ENCODE peak calls at places on chromosomes 3 and 15, in ten cellular contexts. One of them, this sample, is unnamed.

GRCh38 chr15:96359371-96359771 is 28.9 kb downstream of the NR2F2 start:
- DNase-seq in DMS153: no peak
- DNase-seq in EL: no peak
- DNase-seq in substantia nigra: no peak
- DNase-seq in effector memory CD4-positive, alpha-beta T cell: no peak
- DNase-seq in NCI-H524: no peak
- DNase-seq in cardiac muscle cell: no peak
- DNase-seq in body of pancreas: no peak
- DNase-seq in AG10803: no peak
- DNase-seq in HepG2: no peak
- DNase-seq in this sample: no peak

GRCh38 chr3:52820741-52821140 is 9.7 kb downstream of the ITIH4 start:
- DNase-seq in AG10803: no peak
- DNase-seq in cardiac muscle cell: peak; percentile 26
- DNase-seq in DMS153: no peak
- DNase-seq in NCI-H524: peak; percentile 30
- DNase-seq in effector memory CD4-positive, alpha-beta T cell: no peak
- DNase-seq in body of pancreas: no peak
- DNase-seq in HepG2: peak; percentile 51
- DNase-seq in EL: peak; percentile 22
- DNase-seq in substantia nigra: no peak
- DNase-seq in this sample: peak; percentile 57

GRCh38 chr3:112074616-112075497 is 11.3 kb upstream of the C3orf52 start:
- DNase-seq in cardiac muscle cell: peak; percentile 87
- DNase-seq in NCI-H524: peak; percentile 88
- DNase-seq in AG10803: peak; percentile 80
- DNase-seq in substantia nigra: no peak
- DNase-seq in DMS153: peak; percentile 65
- DNase-seq in EL: peak; percentile 93
- DNase-seq in body of pancreas: peak; percentile 81
- DNase-seq in HepG2: peak; percentile 82
- DNase-seq in effector memory CD4-positive, alpha-beta T cell: peak; percentile 8
- DNase-seq in this sample: no peak

GRCh38 chr15:40219801-40220200 is 19.1 kb upstream of the PAK6 start:
- DNase-seq in effector memory CD4-positive, alpha-beta T cell: no peak
- DNase-seq in DMS153: no peak
- DNase-seq in HepG2: no peak
- DNase-seq in body of pancreas: no peak
- DNase-seq in EL: no peak
- DNase-seq in AG10803: no peak
- DNase-seq in substantia nigra: no peak
- DNase-seq in NCI-H524: no peak
- DNase-seq in cardiac muscle cell: no peak
- DNase-seq in this sample: no peak

GRCh38 chr15:28881600-28881999 is 4.2 kb upstream of the APBA2 start:
- DNase-seq in HepG2: no peak
- DNase-seq in substantia nigra: no peak
- DNase-seq in cardiac muscle cell: no peak
- DNase-seq in body of pancreas: no peak
- DNase-seq in EL: no peak
- DNase-seq in effector memory CD4-positive, alpha-beta T cell: no peak
- DNase-seq in AG10803: no peak
- DNase-seq in NCI-H524: no peak
- DNase-seq in DMS153: no peak
- DNase-seq in this sample: no peak

GRCh38 chr15:52678468-52679231 is 538 bp downstream of the ATOSA start:
- DNase-seq in DMS153: peak; percentile 8
- DNase-seq in body of pancreas: peak; percentile 92
- DNase-seq in NCI-H524: peak; percentile 49
- DNase-seq in EL: peak; percentile 67
- DNase-seq in AG10803: peak; percentile 54
- DNase-seq in substantia nigra: peak; percentile 47
- DNase-seq in effector memory CD4-positive, alpha-beta T cell: peak; percentile 62
- DNase-seq in cardiac muscle cell: peak; percentile 72
- DNase-seq in HepG2: peak; percentile 57
- DNase-seq in this sample: peak; percentile 77

GRCh38 chr3:179037361-179037760 is 34.2 kb downstream of the ZMAT3 start:
- DNase-seq in body of pancreas: no peak
- DNase-seq in substantia nigra: no peak
- DNase-seq in NCI-H524: no peak
- DNase-seq in AG10803: peak; percentile 93
- DNase-seq in EL: peak; percentile 99
- DNase-seq in effector memory CD4-positive, alpha-beta T cell: peak; percentile 17
- DNase-seq in HepG2: no peak
- DNase-seq in DMS153: no peak
- DNase-seq in cardiac muscle cell: peak; percentile 85
- DNase-seq in this sample: no peak

GRCh38 chr3:57983734-57984518 is 24.3 kb upstream of the FLNB start:
- DNase-seq in EL: peak; percentile 95
- DNase-seq in HepG2: peak; percentile 88
- DNase-seq in AG10803: peak; percentile 88
- DNase-seq in substantia nigra: no peak
- DNase-seq in body of pancreas: peak; percentile 30
- DNase-seq in effector memory CD4-positive, alpha-beta T cell: no peak
- DNase-seq in DMS153: no peak
- DNase-seq in NCI-H524: peak; percentile 93
- DNase-seq in cardiac muscle cell: peak; percentile 90
- DNase-seq in this sample: peak; percentile 78

GRCh38 chr3:175743733-175744400 is 884.7 kb downstream of the NAALADL2 start:
- DNase-seq in EL: peak; percentile 79
- DNase-seq in AG10803: peak; percentile 39
- DNase-seq in cardiac muscle cell: peak; percentile 5
- DNase-seq in HepG2: no peak
- DNase-seq in body of pancreas: no peak
- DNase-seq in NCI-H524: no peak
- DNase-seq in DMS153: no peak
- DNase-seq in effector memory CD4-positive, alpha-beta T cell: no peak
- DNase-seq in substantia nigra: no peak
- DNase-seq in this sample: no peak

GRCh38 chr15:80777836-80778620 is 1.1 kb upstream of the CEMIP start:
- DNase-seq in effector memory CD4-positive, alpha-beta T cell: no peak
- DNase-seq in AG10803: no peak
- DNase-seq in cardiac muscle cell: no peak
- DNase-seq in DMS153: peak; percentile 2
- DNase-seq in EL: no peak
- DNase-seq in HepG2: no peak
- DNase-seq in body of pancreas: no peak
- DNase-seq in substantia nigra: no peak
- DNase-seq in NCI-H524: no peak
- DNase-seq in this sample: no peak

GRCh38 chr15:73809728-73810501 is 56.8 kb upstream of the INSYN1 start:
- DNase-seq in EL: no peak
- DNase-seq in substantia nigra: no peak
- DNase-seq in HepG2: no peak
- DNase-seq in body of pancreas: peak; percentile 46
- DNase-seq in NCI-H524: peak; percentile 72
- DNase-seq in DMS153: peak; percentile 67
- DNase-seq in effector memory CD4-positive, alpha-beta T cell: no peak
- DNase-seq in AG10803: no peak
- DNase-seq in cardiac muscle cell: no peak
- DNase-seq in this sample: no peak

GRCh38 chr3:47885168-47885567 is 82.2 kb downstream of the DHX30 start:
- DNase-seq in NCI-H524: no peak
- DNase-seq in substantia nigra: no peak
- DNase-seq in effector memory CD4-positive, alpha-beta T cell: no peak
- DNase-seq in EL: no peak
- DNase-seq in AG10803: no peak
- DNase-seq in HepG2: no peak
- DNase-seq in DMS153: no peak
- DNase-seq in body of pancreas: no peak
- DNase-seq in cardiac muscle cell: no peak
- DNase-seq in this sample: no peak

GRCh38 chr3:196985298-196985697 is 16.7 kb upstream of the PIGZ start:
- DNase-seq in effector memory CD4-positive, alpha-beta T cell: no peak
- DNase-seq in HepG2: no peak
- DNase-seq in AG10803: no peak
- DNase-seq in cardiac muscle cell: no peak
- DNase-seq in EL: no peak
- DNase-seq in DMS153: no peak
- DNase-seq in substantia nigra: no peak
- DNase-seq in body of pancreas: no peak
- DNase-seq in NCI-H524: no peak
- DNase-seq in this sample: no peak

GRCh38 chr3:115251509-115251908 is 104.4 kb upstream of the ZBTB20 start:
- DNase-seq in EL: no peak
- DNase-seq in HepG2: no peak
- DNase-seq in substantia nigra: no peak
- DNase-seq in DMS153: no peak
- DNase-seq in AG10803: peak; percentile 15
- DNase-seq in NCI-H524: no peak
- DNase-seq in body of pancreas: no peak
- DNase-seq in effector memory CD4-positive, alpha-beta T cell: no peak
- DNase-seq in cardiac muscle cell: no peak
- DNase-seq in this sample: no peak

GRCh38 chr3:99128205-99128604 is 226.7 kb upstream of the DCBLD2 start:
- DNase-seq in substantia nigra: no peak
- DNase-seq in AG10803: peak; percentile 73
- DNase-seq in effector memory CD4-positive, alpha-beta T cell: no peak
- DNase-seq in EL: no peak
- DNase-seq in HepG2: no peak
- DNase-seq in cardiac muscle cell: peak; percentile 54
- DNase-seq in DMS153: no peak
- DNase-seq in NCI-H524: no peak
- DNase-seq in body of pancreas: no peak
- DNase-seq in this sample: no peak

GRCh38 chr3:40247714-40248113 is 61.8 kb upstream of the EIF1B start:
- DNase-seq in cardiac muscle cell: no peak
- DNase-seq in NCI-H524: no peak
- DNase-seq in AG10803: no peak
- DNase-seq in EL: no peak
- DNase-seq in body of pancreas: no peak
- DNase-seq in substantia nigra: no peak
- DNase-seq in DMS153: no peak
- DNase-seq in effector memory CD4-positive, alpha-beta T cell: no peak
- DNase-seq in HepG2: no peak
- DNase-seq in this sample: no peak

GRCh38 chr3:27673701-27674100 is 48.4 kb downstream of the EOMES start:
- DNase-seq in substantia nigra: no peak
- DNase-seq in EL: no peak
- DNase-seq in cardiac muscle cell: no peak
- DNase-seq in AG10803: no peak
- DNase-seq in NCI-H524: no peak
- DNase-seq in HepG2: no peak
- DNase-seq in DMS153: no peak
- DNase-seq in body of pancreas: no peak
- DNase-seq in effector memory CD4-positive, alpha-beta T cell: no peak
- DNase-seq in this sample: no peak

GRCh38 chr3:136544532-136544931 is 207.6 kb downstream of the STAG1 start:
- DNase-seq in NCI-H524: no peak
- DNase-seq in EL: peak; percentile 21
- DNase-seq in cardiac muscle cell: peak; percentile 17
- DNase-seq in AG10803: peak; percentile 52
- DNase-seq in HepG2: no peak
- DNase-seq in effector memory CD4-positive, alpha-beta T cell: no peak
- DNase-seq in substantia nigra: no peak
- DNase-seq in body of pancreas: no peak
- DNase-seq in DMS153: no peak
- DNase-seq in this sample: no peak

GRCh38 chr3:10352146-10352911 is 31.4 kb upstream of the SEC13 start:
- DNase-seq in cardiac muscle cell: peak; percentile 60
- DNase-seq in NCI-H524: no peak
- DNase-seq in effector memory CD4-positive, alpha-beta T cell: no peak
- DNase-seq in HepG2: no peak
- DNase-seq in AG10803: peak; percentile 37
- DNase-seq in body of pancreas: no peak
- DNase-seq in EL: peak; percentile 90
- DNase-seq in DMS153: no peak
- DNase-seq in substantia nigra: no peak
- DNase-seq in this sample: no peak

GRCh38 chr15:101439285-101439919 is 50.1 kb downstream of the PCSK6 start:
- DNase-seq in cardiac muscle cell: peak; percentile 80
- DNase-seq in effector memory CD4-positive, alpha-beta T cell: no peak
- DNase-seq in DMS153: no peak
- DNase-seq in substantia nigra: no peak
- DNase-seq in NCI-H524: no peak
- DNase-seq in AG10803: no peak
- DNase-seq in body of pancreas: no peak
- DNase-seq in HepG2: peak; percentile 99
- DNase-seq in EL: peak; percentile 34
- DNase-seq in this sample: no peak

GRCh38 chr15:64883997-64884511 is 27.6 kb upstream of the ANKDD1A start:
- DNase-seq in AG10803: peak; percentile 87
- DNase-seq in body of pancreas: peak; percentile 45
- DNase-seq in DMS153: no peak
- DNase-seq in cardiac muscle cell: peak; percentile 83
- DNase-seq in substantia nigra: no peak
- DNase-seq in NCI-H524: no peak
- DNase-seq in HepG2: no peak
- DNase-seq in EL: peak; percentile 95
- DNase-seq in effector memory CD4-positive, alpha-beta T cell: peak; percentile 57
- DNase-seq in this sample: no peak

GRCh38 chr15:56812255-56812654 is 78.9 kb upstream of the ZNF280D start:
- DNase-seq in EL: no peak
- DNase-seq in substantia nigra: no peak
- DNase-seq in DMS153: no peak
- DNase-seq in AG10803: no peak
- DNase-seq in NCI-H524: no peak
- DNase-seq in HepG2: no peak
- DNase-seq in cardiac muscle cell: no peak
- DNase-seq in effector memory CD4-positive, alpha-beta T cell: no peak
- DNase-seq in body of pancreas: no peak
- DNase-seq in this sample: no peak

GRCh38 chr15:37931868-37932267 is 2.6 kb upstream of the TMCO5A start:
- DNase-seq in AG10803: peak; percentile 34
- DNase-seq in effector memory CD4-positive, alpha-beta T cell: no peak
- DNase-seq in DMS153: no peak
- DNase-seq in HepG2: no peak
- DNase-seq in cardiac muscle cell: peak; percentile 45
- DNase-seq in NCI-H524: no peak
- DNase-seq in EL: peak; percentile 75
- DNase-seq in body of pancreas: no peak
- DNase-seq in substantia nigra: no peak
- DNase-seq in this sample: no peak

GRCh38 chr15:42057744-42058646 is 36.4 kb downstream of the PLA2G4D start:
- DNase-seq in NCI-H524: no peak
- DNase-seq in AG10803: no peak
- DNase-seq in effector memory CD4-positive, alpha-beta T cell: no peak
- DNase-seq in DMS153: no peak
- DNase-seq in substantia nigra: no peak
- DNase-seq in cardiac muscle cell: no peak
- DNase-seq in body of pancreas: no peak
- DNase-seq in HepG2: no peak
- DNase-seq in EL: no peak
- DNase-seq in this sample: no peak

GRCh38 chr3:120780977-120781376 is 38.4 kb downstream of the GTF2E1 start:
- DNase-seq in EL: peak; percentile 96
- DNase-seq in cardiac muscle cell: peak; percentile 83
- DNase-seq in effector memory CD4-positive, alpha-beta T cell: no peak
- DNase-seq in AG10803: peak; percentile 39
- DNase-seq in substantia nigra: no peak
- DNase-seq in DMS153: no peak
- DNase-seq in HepG2: no peak
- DNase-seq in body of pancreas: no peak
- DNase-seq in NCI-H524: no peak
- DNase-seq in this sample: peak; percentile 15

GRCh38 chr3:172626241-172626640 is 84.6 kb downstream of the NCEH1 start:
- DNase-seq in NCI-H524: no peak
- DNase-seq in EL: peak; percentile 89
- DNase-seq in DMS153: no peak
- DNase-seq in effector memory CD4-positive, alpha-beta T cell: no peak
- DNase-seq in substantia nigra: no peak
- DNase-seq in cardiac muscle cell: peak; percentile 75
- DNase-seq in body of pancreas: no peak
- DNase-seq in HepG2: no peak
- DNase-seq in AG10803: peak; percentile 85
- DNase-seq in this sample: no peak

GRCh38 chr3:102006812-102007485 is 157.6 kb downstream of the NFKBIZ start:
- DNase-seq in DMS153: peak; percentile 34
- DNase-seq in body of pancreas: peak; percentile 29
- DNase-seq in HepG2: no peak
- DNase-seq in AG10803: peak; percentile 89
- DNase-seq in substantia nigra: no peak
- DNase-seq in cardiac muscle cell: peak; percentile 96
- DNase-seq in EL: peak; percentile 92
- DNase-seq in effector memory CD4-positive, alpha-beta T cell: no peak
- DNase-seq in NCI-H524: peak; percentile 13
- DNase-seq in this sample: no peak

GRCh38 chr15:100170673-100171210 is 171.0 kb downstream of the ADAMTS17 start:
- DNase-seq in NCI-H524: no peak
- DNase-seq in EL: no peak
- DNase-seq in effector memory CD4-positive, alpha-beta T cell: no peak
- DNase-seq in body of pancreas: no peak
- DNase-seq in AG10803: no peak
- DNase-seq in cardiac muscle cell: no peak
- DNase-seq in substantia nigra: no peak
- DNase-seq in DMS153: no peak
- DNase-seq in HepG2: no peak
- DNase-seq in this sample: no peak